ENCODE peak calls at places on chromosomes 7 and 10, in six cellular contexts. One of them, this sample, is unnamed.

GRCh38 chr7:1018334-1018695 is 26.0 kb upstream of the GPR146 start:
- DNase-seq in brain microvascular endothelial cell: no peak
- DNase-seq in pancreas: no peak
- DNase-seq in neuronal stem cell: no peak
- DNase-seq in left ventricle myocardium inferior: no peak
- DNase-seq in fibroblast of lung: no peak
- DNase-seq in this sample: no peak

GRCh38 chr10:71279590-71280170 is 39.4 kb upstream of the SLC29A3 start:
- DNase-seq in neuronal stem cell: no peak
- DNase-seq in left ventricle myocardium inferior: no peak
- DNase-seq in pancreas: no peak
- DNase-seq in fibroblast of lung: no peak
- DNase-seq in brain microvascular endothelial cell: no peak
- DNase-seq in this sample: no peak

GRCh38 chr7:47085491-47086275 is 496.2 kb downstream of the TNS3 start:
- DNase-seq in neuronal stem cell: no peak
- DNase-seq in fibroblast of lung: no peak
- DNase-seq in pancreas: no peak
- DNase-seq in left ventricle myocardium inferior: no peak
- DNase-seq in brain microvascular endothelial cell: no peak
- DNase-seq in this sample: no peak

GRCh38 chr7:132218876-132219275 is 357.4 kb downstream of the PLXNA4 start:
- DNase-seq in left ventricle myocardium inferior: no peak
- DNase-seq in neuronal stem cell: no peak
- DNase-seq in pancreas: no peak
- DNase-seq in fibroblast of lung: no peak
- DNase-seq in brain microvascular endothelial cell: no peak
- DNase-seq in this sample: no peak

GRCh38 chr7:862157-862556 is 14.2 kb upstream of the GET4 start:
- DNase-seq in left ventricle myocardium inferior: no peak
- DNase-seq in neuronal stem cell: no peak
- DNase-seq in fibroblast of lung: no peak
- DNase-seq in brain microvascular endothelial cell: no peak
- DNase-seq in pancreas: no peak
- DNase-seq in this sample: no peak

GRCh38 chr7:4758791-4759190 is 16.6 kb upstream of the AP5Z1 start:
- DNase-seq in left ventricle myocardium inferior: no peak
- DNase-seq in pancreas: no peak
- DNase-seq in neuronal stem cell: no peak
- DNase-seq in brain microvascular endothelial cell: no peak
- DNase-seq in fibroblast of lung: no peak
- DNase-seq in this sample: no peak

GRCh38 chr7:151599401-151600227 is 79.9 kb upstream of the RHEB start:
- DNase-seq in fibroblast of lung: peak; percentile 92
- DNase-seq in left ventricle myocardium inferior: no peak
- DNase-seq in pancreas: no peak
- DNase-seq in brain microvascular endothelial cell: peak; percentile 92
- DNase-seq in neuronal stem cell: no peak
- DNase-seq in this sample: peak; percentile 85

GRCh38 chr10:3784510-3785250 is at the start of gene KLF6:
- DNase-seq in neuronal stem cell: no peak
- DNase-seq in fibroblast of lung: peak; percentile 43
- DNase-seq in brain microvascular endothelial cell: no peak
- DNase-seq in pancreas: peak; percentile 76
- DNase-seq in left ventricle myocardium inferior: peak; percentile 63
- DNase-seq in this sample: no peak

GRCh38 chr7:21922605-21923004 is 23.1 kb downstream of the CDCA7L start:
- DNase-seq in brain microvascular endothelial cell: no peak
- DNase-seq in left ventricle myocardium inferior: no peak
- DNase-seq in pancreas: no peak
- DNase-seq in fibroblast of lung: no peak
- DNase-seq in neuronal stem cell: no peak
- DNase-seq in this sample: no peak

DNA sequence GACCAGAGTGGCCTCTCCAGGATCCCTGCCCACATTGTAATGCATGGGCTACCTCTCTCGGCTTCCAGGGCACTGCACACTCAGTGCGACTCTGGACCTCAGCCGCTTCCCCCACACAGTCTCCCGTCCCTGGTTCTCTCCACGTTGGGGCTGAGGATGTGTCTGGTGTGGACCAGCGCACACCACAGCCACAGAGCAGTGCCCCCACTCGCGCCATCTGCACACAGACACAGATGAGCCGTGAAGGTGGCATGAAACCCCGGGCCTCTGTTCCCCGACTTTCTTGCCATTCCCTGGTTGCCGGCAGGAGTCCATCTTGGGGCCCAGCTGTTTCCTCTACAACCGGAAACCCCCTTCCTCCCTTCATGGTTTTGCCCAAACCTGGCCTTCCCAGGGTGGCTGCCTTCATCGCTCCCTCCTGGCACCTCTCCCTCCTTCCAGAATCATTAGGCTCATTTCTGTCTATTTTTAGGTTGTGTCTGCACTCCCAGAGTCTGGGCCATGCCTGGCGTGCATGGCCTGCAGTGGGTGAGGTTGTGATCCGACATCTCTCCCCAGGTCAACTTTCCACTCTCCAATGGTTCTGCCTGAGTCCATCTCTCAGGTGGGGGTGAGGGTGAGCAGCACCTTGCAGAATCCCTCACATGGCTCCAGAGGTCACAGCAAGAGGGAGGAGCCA is 10.2 kb downstream of the RASGEF1A start:
- DNase-seq in fibroblast of lung: no peak
- DNase-seq in left ventricle myocardium inferior: no peak
- DNase-seq in pancreas: no peak
- DNase-seq in brain microvascular endothelial cell: no peak
- DNase-seq in neuronal stem cell: no peak
- DNase-seq in this sample: no peak
- H3K4me3 ChIP-seq in fibroblast of lung: no peak overlapping the region
- H3K4me3 ChIP-seq in left ventricle myocardium inferior: no peak overlapping the region
- H3K4me3 ChIP-seq in pancreas: no peak overlapping the region
- H3K4me3 ChIP-seq in brain microvascular endothelial cell: no peak overlapping the region
- H3K4me3 ChIP-seq in neuronal stem cell: no peak overlapping the region
- H3K4me3 ChIP-seq in this sample: no peak overlapping the region

GRCh38 chr10:122387572-122387971 is 13.1 kb downstream of the PLEKHA1 start:
- DNase-seq in left ventricle myocardium inferior: no peak
- DNase-seq in pancreas: no peak
- DNase-seq in brain microvascular endothelial cell: no peak
- DNase-seq in fibroblast of lung: no peak
- DNase-seq in neuronal stem cell: no peak
- DNase-seq in this sample: no peak

GRCh38 chr10:122390271-122390670 is 15.8 kb downstream of the PLEKHA1 start:
- DNase-seq in neuronal stem cell: no peak
- DNase-seq in fibroblast of lung: no peak
- DNase-seq in pancreas: no peak
- DNase-seq in left ventricle myocardium inferior: no peak
- DNase-seq in brain microvascular endothelial cell: no peak
- DNase-seq in this sample: no peak

GRCh38 chr10:122388287-122388997 is 13.9 kb downstream of the PLEKHA1 start:
- DNase-seq in pancreas: no peak
- DNase-seq in left ventricle myocardium inferior: no peak
- DNase-seq in fibroblast of lung: no peak
- DNase-seq in brain microvascular endothelial cell: no peak
- DNase-seq in neuronal stem cell: no peak
- DNase-seq in this sample: no peak

GRCh38 chr10:122390679-122391078 is 16.2 kb downstream of the PLEKHA1 start:
- DNase-seq in pancreas: no peak
- DNase-seq in neuronal stem cell: no peak
- DNase-seq in brain microvascular endothelial cell: no peak
- DNase-seq in fibroblast of lung: no peak
- DNase-seq in left ventricle myocardium inferior: no peak
- DNase-seq in this sample: no peak

GRCh38 chr10:122386514-122386913 is 12.0 kb downstream of the PLEKHA1 start:
- DNase-seq in pancreas: no peak
- DNase-seq in neuronal stem cell: no peak
- DNase-seq in fibroblast of lung: no peak
- DNase-seq in left ventricle myocardium inferior: no peak
- DNase-seq in brain microvascular endothelial cell: no peak
- DNase-seq in this sample: no peak
- H3K4me3 ChIP-seq in pancreas: no peak overlapping the region
- H3K4me3 ChIP-seq in neuronal stem cell: no peak overlapping the region
- H3K4me3 ChIP-seq in fibroblast of lung: no peak overlapping the region
- H3K4me3 ChIP-seq in left ventricle myocardium inferior: no peak overlapping the region
- H3K4me3 ChIP-seq in brain microvascular endothelial cell: no peak overlapping the region
- H3K4me3 ChIP-seq in this sample: no peak overlapping the region

GRCh38 chr10:95653895-95654294 is 2.6 kb downstream of the ALDH18A1 start:
- DNase-seq in brain microvascular endothelial cell: no peak
- DNase-seq in fibroblast of lung: no peak
- DNase-seq in neuronal stem cell: no peak
- DNase-seq in pancreas: no peak
- DNase-seq in left ventricle myocardium inferior: no peak
- DNase-seq in this sample: no peak

GRCh38 chr10:95656291-95657164 is at the start of gene ALDH18A1:
- DNase-seq in neuronal stem cell: peak; percentile 87
- DNase-seq in fibroblast of lung: peak; percentile 89
- DNase-seq in pancreas: peak; percentile 95
- DNase-seq in brain microvascular endothelial cell: peak; percentile 85
- DNase-seq in left ventricle myocardium inferior: peak; percentile 91
- DNase-seq in this sample: peak; percentile 82

GRCh38 chr10:95655571-95656290 is 780 bp downstream of the ALDH18A1 start:
- DNase-seq in fibroblast of lung: peak; percentile 36
- DNase-seq in neuronal stem cell: peak; percentile 20
- DNase-seq in pancreas: no peak
- DNase-seq in brain microvascular endothelial cell: peak; percentile 22
- DNase-seq in left ventricle myocardium inferior: no peak
- DNase-seq in this sample: no peak

GRCh38 chr10:95660283-95660682 is 3.8 kb upstream of the ALDH18A1 start:
- DNase-seq in neuronal stem cell: no peak
- DNase-seq in left ventricle myocardium inferior: no peak
- DNase-seq in pancreas: no peak
- DNase-seq in fibroblast of lung: peak; percentile 6
- DNase-seq in brain microvascular endothelial cell: peak; percentile 29
- DNase-seq in this sample: no peak

DNA sequence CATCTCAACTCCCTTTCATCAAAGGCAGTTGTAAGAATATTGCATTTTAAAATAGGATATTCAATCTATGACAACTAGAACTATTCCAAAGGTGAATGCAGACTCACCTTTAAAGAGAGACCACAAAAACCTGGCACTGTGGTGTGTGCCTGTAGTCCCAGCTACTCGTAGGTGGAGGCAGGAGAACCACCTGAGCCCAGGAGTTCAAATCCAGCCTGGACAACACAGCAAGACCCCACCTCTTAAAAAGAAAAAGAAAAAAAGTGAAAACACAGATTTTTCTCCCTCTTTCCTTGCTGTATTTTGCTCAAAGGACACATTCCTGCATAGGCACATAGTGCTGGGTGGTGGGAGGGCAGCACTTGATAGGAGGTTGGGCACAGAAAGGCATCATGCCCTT is 739 bp upstream of the ALDH18A1 start:
- DNase-seq in neuronal stem cell: no peak
- DNase-seq in brain microvascular endothelial cell: no peak
- DNase-seq in left ventricle myocardium inferior: no peak
- DNase-seq in pancreas: no peak
- DNase-seq in fibroblast of lung: no peak
- DNase-seq in this sample: no peak
- H3K4me3 ChIP-seq in neuronal stem cell: peak overlapping the region; percentile 69
- H3K4me3 ChIP-seq in brain microvascular endothelial cell: peak overlapping the region; percentile 91
- H3K4me3 ChIP-seq in left ventricle myocardium inferior: peak overlapping the region; percentile 82
- H3K4me3 ChIP-seq in pancreas: peak overlapping the region; percentile 69
- H3K4me3 ChIP-seq in fibroblast of lung: no peak overlapping the region
- H3K4me3 ChIP-seq in this sample: peak overlapping the region; percentile 95

DNA sequence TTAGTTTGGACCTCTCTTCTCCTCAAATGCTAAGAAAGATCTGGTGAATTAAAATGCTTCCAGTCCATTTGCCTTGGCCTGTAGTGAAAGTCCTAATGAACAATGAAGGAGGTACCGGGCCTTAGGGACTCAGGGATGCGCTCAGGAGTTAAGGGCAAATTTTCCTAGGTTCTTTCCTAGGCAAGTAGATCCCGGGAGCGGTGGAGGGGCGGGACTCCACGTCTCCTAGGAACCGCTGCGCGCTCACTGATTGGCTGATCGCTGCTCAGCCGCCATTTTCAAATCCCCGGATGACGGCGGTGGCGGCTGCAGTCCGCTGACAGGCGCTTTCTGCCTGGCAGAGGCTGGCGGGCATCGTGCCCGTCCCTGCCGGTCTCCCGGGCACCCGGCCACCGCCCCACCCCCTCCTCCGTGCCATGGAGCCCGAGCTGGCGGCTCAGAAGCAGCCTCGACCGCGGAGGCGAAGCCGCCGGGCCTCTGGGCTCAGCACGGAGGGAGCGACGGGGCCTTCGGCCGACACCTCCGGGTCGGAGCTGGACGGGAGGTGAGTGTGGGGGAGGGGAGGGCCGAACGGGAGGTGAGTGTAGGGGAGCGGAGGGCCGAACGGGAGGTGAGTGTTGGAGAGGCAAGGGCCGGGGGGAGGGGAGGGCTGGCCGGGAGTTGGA is at the start of gene NET1:
- DNase-seq in brain microvascular endothelial cell: peak; percentile 83
- DNase-seq in neuronal stem cell: peak; percentile 89
- DNase-seq in pancreas: peak; percentile 98
- DNase-seq in left ventricle myocardium inferior: peak; percentile 86
- DNase-seq in fibroblast of lung: peak; percentile 86
- DNase-seq in this sample: peak; percentile 62
- H3K4me3 ChIP-seq in brain microvascular endothelial cell: peak within 1 kb of the TSS; percentile 70
- H3K4me3 ChIP-seq in neuronal stem cell: peak within 1 kb of the TSS; percentile 60
- H3K4me3 ChIP-seq in pancreas: peak within 1 kb of the TSS; percentile 45
- H3K4me3 ChIP-seq in left ventricle myocardium inferior: peak within 1 kb of the TSS; percentile 77
- H3K4me3 ChIP-seq in fibroblast of lung: peak within 1 kb of the TSS; percentile 72
- H3K4me3 ChIP-seq in this sample: peak within 1 kb of the TSS; percentile 74

DNA sequence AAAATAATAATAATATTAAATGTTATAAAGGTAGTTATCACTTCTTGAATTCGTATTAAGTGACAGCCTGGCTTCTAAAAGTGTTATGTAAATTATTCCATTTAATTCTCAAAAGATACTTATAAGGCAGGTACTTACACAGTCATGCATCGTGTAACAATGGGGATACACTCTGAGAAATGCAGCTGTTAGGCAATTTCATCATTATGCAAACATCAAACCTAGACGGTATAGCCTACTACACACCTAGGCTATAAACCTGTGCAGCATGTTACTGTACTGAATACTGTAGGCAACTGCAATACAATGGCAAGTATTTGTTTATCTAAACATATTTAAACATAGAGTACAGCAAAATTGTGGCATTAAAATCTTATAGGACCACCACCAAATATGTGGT is 1.5 kb downstream of the IFIT1 start:
- DNase-seq in fibroblast of lung: no peak
- DNase-seq in left ventricle myocardium inferior: no peak
- DNase-seq in pancreas: no peak
- DNase-seq in brain microvascular endothelial cell: no peak
- DNase-seq in neuronal stem cell: no peak
- DNase-seq in this sample: no peak
- H3K4me3 ChIP-seq in fibroblast of lung: no peak overlapping the region
- H3K4me3 ChIP-seq in left ventricle myocardium inferior: peak overlapping the region; percentile 74
- H3K4me3 ChIP-seq in pancreas: no peak overlapping the region
- H3K4me3 ChIP-seq in brain microvascular endothelial cell: no peak overlapping the region
- H3K4me3 ChIP-seq in neuronal stem cell: no peak overlapping the region
- H3K4me3 ChIP-seq in this sample: peak overlapping the region; percentile 21

GRCh38 chr7:134155871-134156270 is 28.7 kb downstream of the LRGUK start:
- DNase-seq in pancreas: no peak
- DNase-seq in neuronal stem cell: no peak
- DNase-seq in brain microvascular endothelial cell: no peak
- DNase-seq in fibroblast of lung: no peak
- DNase-seq in left ventricle myocardium inferior: no peak
- DNase-seq in this sample: no peak

GRCh38 chr7:134153493-134154093 is 26.5 kb downstream of the LRGUK start:
- DNase-seq in neuronal stem cell: no peak
- DNase-seq in fibroblast of lung: no peak
- DNase-seq in left ventricle myocardium inferior: no peak
- DNase-seq in pancreas: no peak
- DNase-seq in brain microvascular endothelial cell: no peak
- DNase-seq in this sample: no peak

GRCh38 chr7:134154581-134155130 is 27.5 kb downstream of the LRGUK start:
- DNase-seq in neuronal stem cell: no peak
- DNase-seq in fibroblast of lung: peak; percentile 11
- DNase-seq in left ventricle myocardium inferior: no peak
- DNase-seq in brain microvascular endothelial cell: no peak
- DNase-seq in pancreas: no peak
- DNase-seq in this sample: no peak

GRCh38 chr7:134155220-134155619 is 28.1 kb downstream of the LRGUK start:
- DNase-seq in fibroblast of lung: no peak
- DNase-seq in pancreas: no peak
- DNase-seq in left ventricle myocardium inferior: no peak
- DNase-seq in brain microvascular endothelial cell: no peak
- DNase-seq in neuronal stem cell: no peak
- DNase-seq in this sample: no peak
- H3K4me3 ChIP-seq in fibroblast of lung: no peak overlapping the region
- H3K4me3 ChIP-seq in pancreas: no peak overlapping the region
- H3K4me3 ChIP-seq in left ventricle myocardium inferior: no peak overlapping the region
- H3K4me3 ChIP-seq in brain microvascular endothelial cell: no peak overlapping the region
- H3K4me3 ChIP-seq in neuronal stem cell: no peak overlapping the region
- H3K4me3 ChIP-seq in this sample: no peak overlapping the region

This sample was measured in AG04450.